ENCODE peak calls at places on chromosomes 1 and 21, in five cellular contexts. One of them, this sample, is unnamed.

GRCh38 chr1:214808845-214809460 is 206.0 kb downstream of the CENPF start:
- DNase-seq in GM06990: no peak
- DNase-seq in IMR-90: peak
- DNase-seq in CD4-positive, CD25-positive, alpha-beta regulatory T cell: no peak
- DNase-seq in uterus: no peak
- DNase-seq in this sample: no peak

GRCh38 chr1:74162333-74162732 is 35.6 kb downstream of the LRRIQ3 start:
- DNase-seq in GM06990: no peak
- DNase-seq in IMR-90: peak
- DNase-seq in CD4-positive, CD25-positive, alpha-beta regulatory T cell: no peak
- DNase-seq in uterus: no peak
- DNase-seq in this sample: no peak

GRCh38 chr1:29934255-29934654 is 697.9 kb downstream of the PTPRU start:
- DNase-seq in GM06990: no peak
- DNase-seq in IMR-90: no peak
- DNase-seq in CD4-positive, CD25-positive, alpha-beta regulatory T cell: no peak
- DNase-seq in uterus: no peak
- DNase-seq in this sample: no peak

GRCh38 chr1:157270705-157271274 is 132.6 kb upstream of the ETV3 start:
- DNase-seq in GM06990: no peak
- DNase-seq in IMR-90: no peak
- DNase-seq in CD4-positive, CD25-positive, alpha-beta regulatory T cell: no peak
- DNase-seq in uterus: no peak
- DNase-seq in this sample: no peak

GRCh38 chr1:231116741-231117140 is 45.1 kb upstream of the TRIM67 start:
- DNase-seq in GM06990: no peak
- DNase-seq in IMR-90: no peak
- DNase-seq in CD4-positive, CD25-positive, alpha-beta regulatory T cell: no peak
- DNase-seq in uterus: no peak
- DNase-seq in this sample: no peak

GRCh38 chr1:236064674-236065508 is at the start of gene NID1:
- DNase-seq in GM06990: peak
- DNase-seq in IMR-90: peak
- DNase-seq in CD4-positive, CD25-positive, alpha-beta regulatory T cell: no peak
- DNase-seq in uterus: peak
- DNase-seq in this sample: no peak

GRCh38 chr1:178374016-178374415 is 122.7 kb downstream of the CLEC20A start:
- DNase-seq in GM06990: no peak
- DNase-seq in IMR-90: no peak
- DNase-seq in CD4-positive, CD25-positive, alpha-beta regulatory T cell: no peak
- DNase-seq in uterus: no peak
- DNase-seq in this sample: no peak

GRCh38 chr1:41728403-41729202 is 190.1 kb downstream of the HIVEP3 start:
- DNase-seq in GM06990: peak
- DNase-seq in IMR-90: no peak
- DNase-seq in CD4-positive, CD25-positive, alpha-beta regulatory T cell: no peak
- DNase-seq in uterus: no peak
- DNase-seq in this sample: peak

GRCh38 chr1:157112186-157112867 is 12.7 kb upstream of the ETV3L start:
- DNase-seq in GM06990: no peak
- DNase-seq in IMR-90: no peak
- DNase-seq in CD4-positive, CD25-positive, alpha-beta regulatory T cell: no peak
- DNase-seq in uterus: no peak
- DNase-seq in this sample: no peak

GRCh38 chr1:110210604-110211502 is 739 bp downstream of the KCNC4 start:
- DNase-seq in GM06990: peak
- DNase-seq in IMR-90: no peak
- DNase-seq in CD4-positive, CD25-positive, alpha-beta regulatory T cell: peak
- DNase-seq in uterus: peak
- DNase-seq in this sample: peak

GRCh38 chr1:244865028-244865371 is 657 bp upstream of the HNRNPU start:
- DNase-seq in GM06990: no peak
- DNase-seq in IMR-90: no peak
- DNase-seq in CD4-positive, CD25-positive, alpha-beta regulatory T cell: no peak
- DNase-seq in uterus: peak
- DNase-seq in this sample: no peak

GRCh38 chr1:33836911-33837310 is 27.0 kb upstream of the HMGB4 start:
- DNase-seq in GM06990: no peak
- DNase-seq in IMR-90: no peak
- DNase-seq in CD4-positive, CD25-positive, alpha-beta regulatory T cell: no peak
- DNase-seq in uterus: no peak
- DNase-seq in this sample: no peak

GRCh38 chr1:31762726-31763670 is 1.1 kb downstream of the ADGRB2 start:
- DNase-seq in GM06990: peak
- DNase-seq in IMR-90: peak
- DNase-seq in CD4-positive, CD25-positive, alpha-beta regulatory T cell: peak
- DNase-seq in uterus: peak
- DNase-seq in this sample: peak

GRCh38 chr1:52920791-52921291 is 699 bp downstream of the ECHDC2 start:
- DNase-seq in GM06990: peak
- DNase-seq in IMR-90: no peak
- DNase-seq in CD4-positive, CD25-positive, alpha-beta regulatory T cell: no peak
- DNase-seq in uterus: peak
- DNase-seq in this sample: no peak

GRCh38 chr1:66247415-66248208 is 286.3 kb upstream of the SGIP1 start:
- DNase-seq in GM06990: peak
- DNase-seq in IMR-90: no peak
- DNase-seq in CD4-positive, CD25-positive, alpha-beta regulatory T cell: peak
- DNase-seq in uterus: no peak
- DNase-seq in this sample: no peak

GRCh38 chr1:220462756-220463155 is 65.2 kb upstream of the MARK1 start:
- DNase-seq in GM06990: no peak
- DNase-seq in IMR-90: no peak
- DNase-seq in CD4-positive, CD25-positive, alpha-beta regulatory T cell: no peak
- DNase-seq in uterus: no peak
- DNase-seq in this sample: no peak

GRCh38 chr1:97108200-97108599 is 386.6 kb downstream of the PTBP2 start:
- DNase-seq in GM06990: no peak
- DNase-seq in IMR-90: peak
- DNase-seq in CD4-positive, CD25-positive, alpha-beta regulatory T cell: no peak
- DNase-seq in uterus: no peak
- DNase-seq in this sample: no peak

GRCh38 chr21:36395353-36396111 is 10.3 kb downstream of the CHAF1B start:
- DNase-seq in GM06990: no peak
- DNase-seq in IMR-90: no peak
- DNase-seq in CD4-positive, CD25-positive, alpha-beta regulatory T cell: no peak
- DNase-seq in uterus: no peak
- DNase-seq in this sample: no peak

GRCh38 chr1:61334718-61335589 is 252.6 kb downstream of the NFIA start:
- DNase-seq in GM06990: no peak
- DNase-seq in IMR-90: no peak
- DNase-seq in CD4-positive, CD25-positive, alpha-beta regulatory T cell: no peak
- DNase-seq in uterus: peak
- DNase-seq in this sample: no peak

GRCh38 chr1:172109357-172109756 is 268.1 kb downstream of the DNM3 start:
- DNase-seq in GM06990: no peak
- DNase-seq in IMR-90: peak
- DNase-seq in CD4-positive, CD25-positive, alpha-beta regulatory T cell: no peak
- DNase-seq in uterus: no peak
- DNase-seq in this sample: no peak

GRCh38 chr1:37123266-37123665 is 89.0 kb upstream of the GRIK3 start:
- DNase-seq in GM06990: no peak
- DNase-seq in IMR-90: no peak
- DNase-seq in CD4-positive, CD25-positive, alpha-beta regulatory T cell: no peak
- DNase-seq in uterus: no peak
- DNase-seq in this sample: no peak

DNA sequence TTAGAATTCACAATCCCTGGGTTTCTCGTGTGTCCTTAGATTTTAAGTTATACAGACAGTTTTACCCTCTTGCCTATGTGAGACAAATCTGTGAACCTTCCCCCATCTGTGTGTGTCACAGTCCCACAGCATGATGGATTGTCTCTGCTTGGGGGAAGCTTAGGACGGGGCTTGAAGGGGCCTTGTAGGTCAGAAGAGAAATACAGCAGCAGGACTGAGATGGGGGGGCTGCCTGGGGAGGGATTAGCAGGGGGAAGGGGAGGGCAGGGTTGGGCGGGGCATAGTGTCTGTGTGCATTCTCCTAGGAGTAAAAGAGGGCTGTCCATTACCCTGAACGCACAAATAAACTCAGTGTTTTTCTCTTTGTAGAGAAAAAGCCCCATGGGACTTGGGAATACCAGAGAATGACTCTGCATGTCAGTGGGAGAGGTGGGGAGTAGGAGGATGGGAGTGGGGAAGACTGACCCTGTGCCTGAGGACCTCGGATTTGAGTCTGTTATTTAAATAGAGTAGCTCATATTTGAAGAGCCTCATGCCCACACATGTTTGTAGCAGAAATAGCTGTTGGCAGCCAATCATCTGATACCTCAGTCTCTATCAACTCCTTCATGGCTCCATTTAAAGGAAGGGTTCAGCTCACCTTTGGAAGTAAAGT is 16.4 kb downstream of the RNF220 start:
- DNase-seq in GM06990: no peak
- DNase-seq in IMR-90: no peak
- DNase-seq in CD4-positive, CD25-positive, alpha-beta regulatory T cell: no peak
- DNase-seq in uterus: no peak
- DNase-seq in this sample: no peak
- H3K4me3 ChIP-seq in GM06990: no peak
- H3K4me3 ChIP-seq in IMR-90: no peak
- H3K4me3 ChIP-seq in CD4-positive, CD25-positive, alpha-beta regulatory T cell: no peak
- H3K4me3 ChIP-seq in uterus: no peak
- H3K4me3 ChIP-seq in this sample: no peak

DNA sequence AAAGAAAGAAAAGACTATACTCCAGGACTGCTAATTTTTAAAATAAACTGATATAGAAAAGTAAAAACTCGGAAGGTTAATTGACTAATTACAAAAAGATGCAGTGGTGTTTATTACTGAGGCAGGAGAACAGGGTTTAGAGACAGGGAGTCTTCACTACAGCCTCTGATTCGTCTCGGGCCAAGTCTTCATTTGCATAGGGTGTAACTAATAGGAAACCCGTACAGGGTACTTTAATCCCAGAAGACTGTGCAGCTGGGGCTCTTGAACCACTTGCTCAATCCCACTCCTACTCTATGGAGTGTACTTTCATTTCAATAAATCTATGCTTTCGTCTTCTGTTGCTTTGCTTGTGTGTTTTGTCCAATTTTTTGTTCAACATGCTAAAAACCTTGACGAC is 8.2 kb downstream of the SDHB start:
- DNase-seq in GM06990: no peak
- DNase-seq in IMR-90: no peak
- DNase-seq in CD4-positive, CD25-positive, alpha-beta regulatory T cell: no peak
- DNase-seq in uterus: no peak
- DNase-seq in this sample: peak
- H3K4me3 ChIP-seq in GM06990: peak
- H3K4me3 ChIP-seq in IMR-90: no peak
- H3K4me3 ChIP-seq in CD4-positive, CD25-positive, alpha-beta regulatory T cell: no peak
- H3K4me3 ChIP-seq in uterus: no peak
- H3K4me3 ChIP-seq in this sample: peak

GRCh38 chr1:204821476-204821875 is 49.2 kb upstream of the NFASC start:
- DNase-seq in GM06990: no peak
- DNase-seq in IMR-90: no peak
- DNase-seq in CD4-positive, CD25-positive, alpha-beta regulatory T cell: no peak
- DNase-seq in uterus: no peak
- DNase-seq in this sample: no peak

GRCh38 chr1:204821924-204822323 is 48.7 kb upstream of the NFASC start:
- DNase-seq in GM06990: no peak
- DNase-seq in IMR-90: no peak
- DNase-seq in CD4-positive, CD25-positive, alpha-beta regulatory T cell: no peak
- DNase-seq in uterus: no peak
- DNase-seq in this sample: no peak

GRCh38 chr1:204819495-204819894 is 51.2 kb upstream of the NFASC start:
- DNase-seq in GM06990: no peak
- DNase-seq in IMR-90: no peak
- DNase-seq in CD4-positive, CD25-positive, alpha-beta regulatory T cell: no peak
- DNase-seq in uterus: no peak
- DNase-seq in this sample: no peak

GRCh38 chr1:204817341-204817740 is 53.3 kb upstream of the NFASC start:
- DNase-seq in GM06990: no peak
- DNase-seq in IMR-90: no peak
- DNase-seq in CD4-positive, CD25-positive, alpha-beta regulatory T cell: no peak
- DNase-seq in uterus: no peak
- DNase-seq in this sample: no peak

DNA sequence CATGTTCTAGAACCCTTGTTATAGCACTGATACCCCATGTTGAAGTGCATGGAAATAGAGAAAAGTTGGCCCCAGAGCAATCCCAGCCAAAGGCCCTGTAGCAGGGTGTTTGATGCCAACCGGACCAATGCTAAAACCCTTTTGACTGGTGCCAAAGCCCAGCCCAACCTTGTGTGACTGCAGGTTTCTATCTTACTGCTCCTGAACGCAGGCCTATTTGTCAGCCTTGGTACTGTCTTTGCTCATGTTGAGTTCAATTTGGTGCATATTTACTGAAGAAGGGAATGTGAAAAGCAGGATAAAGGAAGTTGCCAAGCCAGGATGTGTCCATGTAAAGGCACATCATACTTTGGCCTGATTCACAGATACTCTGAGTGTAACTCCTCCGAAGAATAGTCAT is 51.7 kb upstream of the NFASC start:
- DNase-seq in GM06990: no peak
- DNase-seq in IMR-90: no peak
- DNase-seq in CD4-positive, CD25-positive, alpha-beta regulatory T cell: no peak
- DNase-seq in uterus: peak
- DNase-seq in this sample: no peak
- H3K4me3 ChIP-seq in GM06990: no peak
- H3K4me3 ChIP-seq in IMR-90: no peak
- H3K4me3 ChIP-seq in CD4-positive, CD25-positive, alpha-beta regulatory T cell: no peak
- H3K4me3 ChIP-seq in uterus: no peak
- H3K4me3 ChIP-seq in this sample: no peak

GRCh38 chr1:174448531-174448883 is 743 bp downstream of the GPR52 start:
- DNase-seq in GM06990: no peak
- DNase-seq in IMR-90: no peak
- DNase-seq in CD4-positive, CD25-positive, alpha-beta regulatory T cell: no peak
- DNase-seq in uterus: no peak
- DNase-seq in this sample: no peak

GRCh38 chr1:174448964-174449363 is 1.2 kb downstream of the GPR52 start:
- DNase-seq in GM06990: no peak
- DNase-seq in IMR-90: peak
- DNase-seq in CD4-positive, CD25-positive, alpha-beta regulatory T cell: no peak
- DNase-seq in uterus: no peak
- DNase-seq in this sample: no peak

GRCh38 chr1:174445351-174445750 is 2.4 kb upstream of the GPR52 start:
- DNase-seq in GM06990: no peak
- DNase-seq in IMR-90: no peak
- DNase-seq in CD4-positive, CD25-positive, alpha-beta regulatory T cell: no peak
- DNase-seq in uterus: no peak
- DNase-seq in this sample: no peak

GRCh38 chr1:174445817-174446216 is 1.9 kb upstream of the GPR52 start:
- DNase-seq in GM06990: no peak
- DNase-seq in IMR-90: no peak
- DNase-seq in CD4-positive, CD25-positive, alpha-beta regulatory T cell: no peak
- DNase-seq in uterus: no peak
- DNase-seq in this sample: no peak

DNA sequence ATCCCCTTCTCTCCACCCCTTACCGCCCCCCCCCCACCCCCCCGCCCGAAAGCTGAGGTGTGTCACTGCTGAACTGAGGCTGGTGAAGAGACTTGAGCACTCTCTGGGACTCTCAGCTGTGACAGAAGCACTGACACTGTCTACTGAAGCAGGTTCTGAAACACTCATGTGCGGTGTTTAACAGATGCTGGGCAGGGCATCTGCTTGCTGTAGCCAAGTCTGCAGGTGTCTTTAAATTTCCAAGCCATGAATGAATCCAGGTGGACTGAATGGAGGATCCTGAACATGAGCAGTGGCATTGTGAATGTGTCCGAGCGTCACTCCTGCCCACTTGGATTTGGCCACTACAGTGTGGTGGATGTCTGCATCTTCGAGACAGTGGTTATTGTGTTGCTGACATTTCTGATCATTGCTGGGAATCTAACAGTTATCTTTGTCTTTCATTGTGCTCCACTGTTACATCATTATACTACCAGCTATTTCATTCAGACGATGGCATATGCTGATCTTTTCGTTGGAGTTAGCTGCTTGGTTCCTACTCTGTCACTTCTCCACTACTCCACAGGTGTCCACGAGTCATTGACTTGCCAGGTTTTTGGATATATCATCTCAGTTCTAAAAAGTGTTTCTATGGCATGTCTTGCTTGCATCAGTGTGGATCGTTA is at the start of gene GPR52:
- DNase-seq in GM06990: no peak
- DNase-seq in IMR-90: no peak
- DNase-seq in CD4-positive, CD25-positive, alpha-beta regulatory T cell: no peak
- DNase-seq in uterus: no peak
- DNase-seq in this sample: no peak
- H3K4me3 ChIP-seq in GM06990: no peak
- H3K4me3 ChIP-seq in IMR-90: no peak
- H3K4me3 ChIP-seq in CD4-positive, CD25-positive, alpha-beta regulatory T cell: no peak
- H3K4me3 ChIP-seq in uterus: no peak
- H3K4me3 ChIP-seq in this sample: no peak